ENCODE peak calls at places on chromosomes 1 and 21, in four cellular contexts. X is T follicular helper cell, Q is aorta, J is epithelial cell of esophagus. D is an unnamed sample.

GRCh38 chr1:229420765-229421164 is 13.1 kb downstream of the ACTA1 start:
- DNase-seq in X (no peak), Q (no peak), J (peak; percentile 28), D (no peak)

GRCh38 chr1:66542314-66542713 is 8.4 kb downstream of the SGIP1 start:
- DNase-seq in X (no peak), Q (no peak), J (no peak), D (no peak)

GRCh38 chr1:153771841-153772593 is 3.2 kb upstream of the SLC27A3 start:
- DNase-seq in X (no peak), Q (no peak), J (no peak), D (no peak)

GRCh38 chr1:108925920-108926319 is 37.4 kb downstream of the CLCC1 start:
- DNase-seq in X (no peak), Q (no peak), J (no peak), D (no peak)

GRCh38 chr1:53833393-53833792 is 4.7 kb downstream of the NDC1 start:
- DNase-seq in X (no peak), Q (no peak), J (no peak), D (no peak)

GRCh38 chr1:38608202-38608864 is 251.2 kb downstream of the RRAGC start:
- DNase-seq in X (no peak), Q (no peak), J (no peak), D (no peak)

GRCh38 chr1:173757666-173758065 is 42.9 kb downstream of the KLHL20 start:
- DNase-seq in X (no peak), Q (no peak), J (peak; percentile 63), D (no peak)

GRCh38 chr1:18770799-18771198 is 88.7 kb downstream of the TAS1R2 start:
- DNase-seq in X (no peak), Q (no peak), J (no peak), D (no peak)

GRCh38 chr1:154975409-154976205 is 1.1 kb downstream of the CKS1B start:
- DNase-seq in X (peak; percentile 17), Q (peak; percentile 87), J (peak; percentile 43), D (no peak)

GRCh38 chr1:14037101-14037807 is 337.3 kb downstream of the PRDM2 start:
- DNase-seq in X (no peak), Q (no peak), J (no peak), D (no peak)

GRCh38 chr1:116382857-116383256 is 9.8 kb downstream of the ATP1A1 start:
- DNase-seq in X (no peak), Q (no peak), J (no peak), D (no peak)

GRCh38 chr1:55286851-55287602 is 71.9 kb upstream of the USP24 start:
- DNase-seq in X (no peak), Q (no peak), J (no peak), D (no peak)

GRCh38 chr1:91591175-91591968 is 90.7 kb downstream of the CDC7 start:
- DNase-seq in X (no peak), Q (no peak), J (no peak), D (no peak)

GRCh38 chr1:232226197-232226681 is 403.7 kb downstream of the SIPA1L2 start:
- DNase-seq in X (no peak), Q (no peak), J (peak; percentile 77), D (no peak)

GRCh38 chr1:175000697-175001187 is 995 bp downstream of the CACYBP start:
- DNase-seq in X (no peak), Q (no peak), J (peak; percentile 49), D (no peak)

GRCh38 chr1:186747661-186748060 is 67.4 kb upstream of the PTGS2 start:
- DNase-seq in X (no peak), Q (no peak), J (no peak), D (no peak)

GRCh38 chr21:17903029-17903806 is 84.1 kb upstream of the C21orf91 start:
- DNase-seq in X (no peak), Q (no peak), J (peak; percentile 57), D (no peak)

GRCh38 chr1:41882068-41882477 is 36.6 kb downstream of the HIVEP3 start:
- DNase-seq in X (no peak), Q (no peak), J (peak; percentile 44), D (no peak)

GRCh38 chr1:6859415-6860343 is 74.4 kb downstream of the CAMTA1 start:
- DNase-seq in X (no peak), Q (no peak), J (peak; percentile 92), D (no peak)

GRCh38 chr1:6918908-6919511 is 133.8 kb downstream of the CAMTA1 start:
- DNase-seq in X (no peak), Q (no peak), J (peak; percentile 31), D (no peak)

GRCh38 chr1:55064861-55065263 is 25.5 kb downstream of the PCSK9 start:
- DNase-seq in X (no peak), Q (no peak), J (peak; percentile 53), D (no peak)

GRCh38 chr1:202133016-202133415 is 10.3 kb downstream of the GPR37L1 start:
- DNase-seq in X (no peak), Q (no peak), J (no peak), D (no peak)

GRCh38 chr1:24418898-24419628 is 3.5 kb downstream of the NIPAL3 start:
- DNase-seq in X (no peak), Q (no peak), J (peak; percentile 67), D (no peak)

GRCh38 chr1:172239894-172240293 is 180.6 kb upstream of the C1orf105 start:
- DNase-seq in X (no peak), Q (no peak), J (no peak), D (no peak)

GRCh38 chr1:19646366-19646765 is 2.3 kb downstream of the NBL1 start:
- DNase-seq in X (no peak), Q (no peak), J (peak; percentile 73), D (no peak)

GRCh38 chr1:60149254-60149653 is 75.7 kb upstream of the C1orf87 start:
- DNase-seq in X (no peak), Q (peak; percentile 74), J (peak; percentile 19), D (no peak)

GRCh38 chr21:45938811-45939520 is 42.6 kb upstream of the COL6A1 start:
- DNase-seq in X (no peak), Q (no peak), J (no peak), D (no peak)

GRCh38 chr1:46301406-46302090 is 1.9 kb downstream of the LRRC41 start:
- DNase-seq in X (peak; percentile 2), Q (peak; percentile 85), J (peak; percentile 31), D (no peak)

GRCh38 chr1:42971848-42972291 is 13.2 kb upstream of the SLC2A1 start:
- DNase-seq in X (no peak), Q (no peak), J (no peak), D (no peak)

GRCh38 chr1:109788695-109789521 is 25.2 kb upstream of the EPS8L3 start:
- DNase-seq in X (no peak), Q (peak; percentile 72), J (no peak), D (no peak)

D was measured in SIG-M5.